ENCODE peak calls at places on chromosomes 1 and 21, in seven cellular contexts. One of them, this sample, is unnamed.

GRCh38 chr1:64834734-64835133 is 89.9 kb downstream of the RAVER2 start:
- DNase-seq in NAMALWA: no peak
- DNase-seq in activated CD8-positive, alpha-beta T cell treated with anti-CD3 and anti-CD28 coated beads for 36 hours: no peak
- DNase-seq in CD8-positive, alpha-beta T cell: no peak
- DNase-seq in activated CD4-positive, alpha-beta T cell treated with anti-CD3 and anti-CD28 coated beads for 48 hours: no peak
- DNase-seq in astrocyte of the spinal cord: peak
- DNase-seq in naive B cell: no peak
- DNase-seq in this sample: peak

GRCh38 chr1:215665212-215665611 is 98.1 kb downstream of the KCTD3 start:
- DNase-seq in CD8-positive, alpha-beta T cell: no peak
- DNase-seq in activated CD8-positive, alpha-beta T cell treated with anti-CD3 and anti-CD28 coated beads for 36 hours: peak
- DNase-seq in naive B cell: no peak
- DNase-seq in astrocyte of the spinal cord: peak
- DNase-seq in activated CD4-positive, alpha-beta T cell treated with anti-CD3 and anti-CD28 coated beads for 48 hours: peak
- DNase-seq in NAMALWA: no peak
- DNase-seq in this sample: peak

GRCh38 chr1:116763116-116763786 is 9.0 kb downstream of the CD2 start:
- DNase-seq in NAMALWA: no peak
- DNase-seq in CD8-positive, alpha-beta T cell: peak
- DNase-seq in activated CD8-positive, alpha-beta T cell treated with anti-CD3 and anti-CD28 coated beads for 36 hours: peak
- DNase-seq in activated CD4-positive, alpha-beta T cell treated with anti-CD3 and anti-CD28 coated beads for 48 hours: peak
- DNase-seq in naive B cell: no peak
- DNase-seq in astrocyte of the spinal cord: peak
- DNase-seq in this sample: no peak

GRCh38 chr1:74731399-74732052 is 1.3 kb downstream of the CRYZ start:
- DNase-seq in activated CD8-positive, alpha-beta T cell treated with anti-CD3 and anti-CD28 coated beads for 36 hours: no peak
- DNase-seq in astrocyte of the spinal cord: no peak
- DNase-seq in NAMALWA: peak
- DNase-seq in CD8-positive, alpha-beta T cell: no peak
- DNase-seq in naive B cell: no peak
- DNase-seq in activated CD4-positive, alpha-beta T cell treated with anti-CD3 and anti-CD28 coated beads for 48 hours: no peak
- DNase-seq in this sample: no peak

GRCh38 chr1:44103270-44104131 is 15.1 kb upstream of the KLF17 start:
- DNase-seq in astrocyte of the spinal cord: no peak
- DNase-seq in NAMALWA: no peak
- DNase-seq in activated CD8-positive, alpha-beta T cell treated with anti-CD3 and anti-CD28 coated beads for 36 hours: peak
- DNase-seq in naive B cell: no peak
- DNase-seq in activated CD4-positive, alpha-beta T cell treated with anti-CD3 and anti-CD28 coated beads for 48 hours: peak
- DNase-seq in CD8-positive, alpha-beta T cell: no peak
- DNase-seq in this sample: peak

GRCh38 chr1:201880928-201881571 is 7.6 kb upstream of the SHISA4 start:
- DNase-seq in CD8-positive, alpha-beta T cell: no peak
- DNase-seq in naive B cell: no peak
- DNase-seq in activated CD4-positive, alpha-beta T cell treated with anti-CD3 and anti-CD28 coated beads for 48 hours: no peak
- DNase-seq in NAMALWA: no peak
- DNase-seq in activated CD8-positive, alpha-beta T cell treated with anti-CD3 and anti-CD28 coated beads for 36 hours: no peak
- DNase-seq in astrocyte of the spinal cord: no peak
- DNase-seq in this sample: no peak

GRCh38 chr1:241499910-241500309 is 19.6 kb downstream of the FH start:
- DNase-seq in activated CD8-positive, alpha-beta T cell treated with anti-CD3 and anti-CD28 coated beads for 36 hours: peak
- DNase-seq in CD8-positive, alpha-beta T cell: no peak
- DNase-seq in NAMALWA: peak
- DNase-seq in activated CD4-positive, alpha-beta T cell treated with anti-CD3 and anti-CD28 coated beads for 48 hours: no peak
- DNase-seq in astrocyte of the spinal cord: peak
- DNase-seq in naive B cell: no peak
- DNase-seq in this sample: peak

GRCh38 chr1:87334351-87335174 is 5.9 kb downstream of the LMO4 start:
- DNase-seq in naive B cell: no peak
- DNase-seq in NAMALWA: peak
- DNase-seq in astrocyte of the spinal cord: peak
- DNase-seq in CD8-positive, alpha-beta T cell: no peak
- DNase-seq in activated CD8-positive, alpha-beta T cell treated with anti-CD3 and anti-CD28 coated beads for 36 hours: peak
- DNase-seq in activated CD4-positive, alpha-beta T cell treated with anti-CD3 and anti-CD28 coated beads for 48 hours: no peak
- DNase-seq in this sample: no peak

GRCh38 chr1:42931108-42931539 is 27.5 kb downstream of the SLC2A1 start:
- DNase-seq in NAMALWA: peak
- DNase-seq in activated CD4-positive, alpha-beta T cell treated with anti-CD3 and anti-CD28 coated beads for 48 hours: peak
- DNase-seq in activated CD8-positive, alpha-beta T cell treated with anti-CD3 and anti-CD28 coated beads for 36 hours: peak
- DNase-seq in CD8-positive, alpha-beta T cell: peak
- DNase-seq in naive B cell: peak
- DNase-seq in astrocyte of the spinal cord: no peak
- DNase-seq in this sample: peak

GRCh38 chr1:179229214-179230140 is at the start of gene ABL2:
- DNase-seq in astrocyte of the spinal cord: peak
- DNase-seq in CD8-positive, alpha-beta T cell: peak
- DNase-seq in naive B cell: peak
- DNase-seq in activated CD8-positive, alpha-beta T cell treated with anti-CD3 and anti-CD28 coated beads for 36 hours: peak
- DNase-seq in activated CD4-positive, alpha-beta T cell treated with anti-CD3 and anti-CD28 coated beads for 48 hours: peak
- DNase-seq in NAMALWA: peak
- DNase-seq in this sample: no peak

GRCh38 chr21:18493420-18493819 is 89.8 kb upstream of the TMPRSS15 start:
- DNase-seq in CD8-positive, alpha-beta T cell: no peak
- DNase-seq in activated CD8-positive, alpha-beta T cell treated with anti-CD3 and anti-CD28 coated beads for 36 hours: no peak
- DNase-seq in astrocyte of the spinal cord: peak
- DNase-seq in NAMALWA: no peak
- DNase-seq in activated CD4-positive, alpha-beta T cell treated with anti-CD3 and anti-CD28 coated beads for 48 hours: no peak
- DNase-seq in naive B cell: no peak
- DNase-seq in this sample: no peak

GRCh38 chr1:171966426-171967220 is 125.3 kb downstream of the DNM3 start:
- DNase-seq in astrocyte of the spinal cord: no peak
- DNase-seq in activated CD8-positive, alpha-beta T cell treated with anti-CD3 and anti-CD28 coated beads for 36 hours: no peak
- DNase-seq in NAMALWA: no peak
- DNase-seq in activated CD4-positive, alpha-beta T cell treated with anti-CD3 and anti-CD28 coated beads for 48 hours: no peak
- DNase-seq in naive B cell: no peak
- DNase-seq in CD8-positive, alpha-beta T cell: no peak
- DNase-seq in this sample: no peak

GRCh38 chr1:35708179-35708891 is 10.3 kb downstream of the C1orf216 start:
- DNase-seq in activated CD8-positive, alpha-beta T cell treated with anti-CD3 and anti-CD28 coated beads for 36 hours: peak
- DNase-seq in NAMALWA: no peak
- DNase-seq in activated CD4-positive, alpha-beta T cell treated with anti-CD3 and anti-CD28 coated beads for 48 hours: peak
- DNase-seq in astrocyte of the spinal cord: no peak
- DNase-seq in CD8-positive, alpha-beta T cell: peak
- DNase-seq in naive B cell: no peak
- DNase-seq in this sample: no peak

GRCh38 chr1:75985827-75986226 is 53.6 kb upstream of the ASB17 start:
- DNase-seq in NAMALWA: no peak
- DNase-seq in astrocyte of the spinal cord: no peak
- DNase-seq in naive B cell: no peak
- DNase-seq in activated CD4-positive, alpha-beta T cell treated with anti-CD3 and anti-CD28 coated beads for 48 hours: no peak
- DNase-seq in activated CD8-positive, alpha-beta T cell treated with anti-CD3 and anti-CD28 coated beads for 36 hours: no peak
- DNase-seq in CD8-positive, alpha-beta T cell: no peak
- DNase-seq in this sample: peak

GRCh38 chr1:15684468-15685283 is 556 bp downstream of the PLEKHM2 start:
- DNase-seq in activated CD4-positive, alpha-beta T cell treated with anti-CD3 and anti-CD28 coated beads for 48 hours: peak
- DNase-seq in activated CD8-positive, alpha-beta T cell treated with anti-CD3 and anti-CD28 coated beads for 36 hours: peak
- DNase-seq in NAMALWA: peak
- DNase-seq in naive B cell: peak
- DNase-seq in CD8-positive, alpha-beta T cell: peak
- DNase-seq in astrocyte of the spinal cord: no peak
- DNase-seq in this sample: no peak

GRCh38 chr21:43778469-43779335 is 2.6 kb upstream of the CSTB start:
- DNase-seq in activated CD4-positive, alpha-beta T cell treated with anti-CD3 and anti-CD28 coated beads for 48 hours: no peak
- DNase-seq in naive B cell: no peak
- DNase-seq in activated CD8-positive, alpha-beta T cell treated with anti-CD3 and anti-CD28 coated beads for 36 hours: peak
- DNase-seq in CD8-positive, alpha-beta T cell: no peak
- DNase-seq in astrocyte of the spinal cord: peak
- DNase-seq in NAMALWA: no peak
- DNase-seq in this sample: no peak

GRCh38 chr21:36350282-36350910 is 30.4 kb downstream of the MORC3 start:
- DNase-seq in astrocyte of the spinal cord: peak
- DNase-seq in naive B cell: no peak
- DNase-seq in activated CD8-positive, alpha-beta T cell treated with anti-CD3 and anti-CD28 coated beads for 36 hours: no peak
- DNase-seq in activated CD4-positive, alpha-beta T cell treated with anti-CD3 and anti-CD28 coated beads for 48 hours: no peak
- DNase-seq in NAMALWA: no peak
- DNase-seq in CD8-positive, alpha-beta T cell: no peak
- DNase-seq in this sample: peak

GRCh38 chr1:241356519-241357365 is at the start of gene RGS7:
- DNase-seq in activated CD4-positive, alpha-beta T cell treated with anti-CD3 and anti-CD28 coated beads for 48 hours: peak
- DNase-seq in activated CD8-positive, alpha-beta T cell treated with anti-CD3 and anti-CD28 coated beads for 36 hours: peak
- DNase-seq in astrocyte of the spinal cord: peak
- DNase-seq in NAMALWA: no peak
- DNase-seq in naive B cell: peak
- DNase-seq in CD8-positive, alpha-beta T cell: no peak
- DNase-seq in this sample: peak

GRCh38 chr1:10557714-10558113 is 83.0 kb downstream of the PEX14 start:
- DNase-seq in astrocyte of the spinal cord: no peak
- DNase-seq in naive B cell: no peak
- DNase-seq in NAMALWA: no peak
- DNase-seq in activated CD8-positive, alpha-beta T cell treated with anti-CD3 and anti-CD28 coated beads for 36 hours: no peak
- DNase-seq in CD8-positive, alpha-beta T cell: no peak
- DNase-seq in activated CD4-positive, alpha-beta T cell treated with anti-CD3 and anti-CD28 coated beads for 48 hours: no peak
- DNase-seq in this sample: no peak

GRCh38 chr1:201064806-201065205 is 41.3 kb upstream of the KIF21B start:
- DNase-seq in naive B cell: no peak
- DNase-seq in activated CD4-positive, alpha-beta T cell treated with anti-CD3 and anti-CD28 coated beads for 48 hours: no peak
- DNase-seq in activated CD8-positive, alpha-beta T cell treated with anti-CD3 and anti-CD28 coated beads for 36 hours: no peak
- DNase-seq in NAMALWA: no peak
- DNase-seq in CD8-positive, alpha-beta T cell: no peak
- DNase-seq in astrocyte of the spinal cord: no peak
- DNase-seq in this sample: no peak

GRCh38 chr1:205477759-205478247 is 22.0 kb upstream of the BLACAT1 start:
- DNase-seq in NAMALWA: no peak
- DNase-seq in activated CD4-positive, alpha-beta T cell treated with anti-CD3 and anti-CD28 coated beads for 48 hours: no peak
- DNase-seq in CD8-positive, alpha-beta T cell: no peak
- DNase-seq in activated CD8-positive, alpha-beta T cell treated with anti-CD3 and anti-CD28 coated beads for 36 hours: no peak
- DNase-seq in naive B cell: no peak
- DNase-seq in astrocyte of the spinal cord: peak
- DNase-seq in this sample: peak

GRCh38 chr1:89483010-89483756 is 41.4 kb upstream of the LRRC8B start:
- DNase-seq in NAMALWA: peak
- DNase-seq in astrocyte of the spinal cord: peak
- DNase-seq in naive B cell: peak
- DNase-seq in activated CD4-positive, alpha-beta T cell treated with anti-CD3 and anti-CD28 coated beads for 48 hours: peak
- DNase-seq in CD8-positive, alpha-beta T cell: peak
- DNase-seq in activated CD8-positive, alpha-beta T cell treated with anti-CD3 and anti-CD28 coated beads for 36 hours: peak
- DNase-seq in this sample: peak

GRCh38 chr1:26833432-26834405 is 7.2 kb downstream of the ZDHHC18 start:
- DNase-seq in naive B cell: peak
- DNase-seq in astrocyte of the spinal cord: no peak
- DNase-seq in NAMALWA: peak
- DNase-seq in CD8-positive, alpha-beta T cell: peak
- DNase-seq in activated CD4-positive, alpha-beta T cell treated with anti-CD3 and anti-CD28 coated beads for 48 hours: peak
- DNase-seq in activated CD8-positive, alpha-beta T cell treated with anti-CD3 and anti-CD28 coated beads for 36 hours: peak
- DNase-seq in this sample: no peak

This sample was measured in cardiac fibroblast.